ENCODE peak calls at places on chromosomes 16 and 17, in four cellular contexts. H, Q, S and M are unnamed samples.

GRCh38 chr17:14165672-14166071 is 71.0 kb downstream of the CDRT15 start:
- DNase-seq in H (no peak), Q (no peak), S (no peak), M (peak)

GRCh38 chr16:54460254-54460860 is 173.8 kb upstream of the IRX3 start:
- DNase-seq in H (no peak), Q (no peak), S (no peak), M (no peak)

GRCh38 chr16:47664653-47665325 is 203.7 kb downstream of the PHKB start:
- DNase-seq in H (peak), Q (no peak), S (no peak), M (no peak)

GRCh38 chr16:48914070-48914469 is 304.1 kb upstream of the N4BP1 start:
- DNase-seq in H (no peak), Q (peak), S (no peak), M (no peak)

GRCh38 chr16:48950184-48950583 is 331.5 kb downstream of the CBLN1 start:
- DNase-seq in H (peak), Q (no peak), S (no peak), M (no peak)

GRCh38 chr17:62996221-62996620 is 30.2 kb downstream of the TANC2 start:
- DNase-seq in H (no peak), Q (no peak), S (no peak), M (no peak)

GRCh38 chr17:79322216-79323123 is 247.8 kb downstream of the ENGASE start:
- DNase-seq in H (no peak), Q (no peak), S (no peak), M (no peak)

GRCh38 chr16:29774730-29775129 is 3.3 kb upstream of the ZG16 start:
- DNase-seq in H (no peak), Q (no peak), S (no peak), M (no peak)

DNA sequence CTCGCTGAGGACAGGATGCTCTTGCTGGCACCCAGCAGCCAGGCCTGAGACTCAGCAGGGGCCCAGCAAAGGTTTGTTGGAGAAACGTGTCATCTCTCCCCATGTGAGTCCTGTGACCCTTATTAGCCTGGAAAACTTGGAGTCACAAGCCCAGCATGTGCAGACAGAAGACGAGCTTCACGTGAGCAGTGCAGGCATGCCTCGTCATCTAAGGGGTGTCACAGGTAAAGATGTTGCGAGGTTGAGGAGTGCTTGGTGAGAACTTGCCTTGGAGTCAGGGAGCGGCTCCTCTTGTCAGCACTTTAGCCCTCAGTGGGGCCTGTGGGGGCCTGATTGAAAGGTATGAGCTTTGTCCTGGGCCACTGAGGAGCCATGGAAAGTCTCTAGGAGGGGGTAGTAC is 2.1 kb upstream of the CTRL start:
- DNase-seq in H (no peak), Q (no peak), S (no peak), M (no peak)
- H3K14ac ChIP-seq in H (no peak), Q (no peak), S (no peak), M (no peak)

GRCh38 chr16:873889-874288 is 73.4 kb upstream of the GNG13 start:
- DNase-seq in H (no peak), Q (no peak), S (no peak), M (no peak)

GRCh38 chr16:876041-876335 is 75.5 kb upstream of the GNG13 start:
- DNase-seq in H (no peak), Q (no peak), S (no peak), M (no peak)

GRCh38 chr16:876523-877241 is 76.1 kb upstream of the GNG13 start:
- DNase-seq in H (no peak), Q (no peak), S (no peak), M (no peak)

GRCh38 chr16:874366-875181 is 74.0 kb upstream of the GNG13 start:
- DNase-seq in H (no peak), Q (no peak), S (no peak), M (no peak)

GRCh38 chr16:875182-876040 is 74.9 kb upstream of the GNG13 start:
- DNase-seq in H (no peak), Q (no peak), S (no peak), M (no peak)
- H3K14ac ChIP-seq in H (no peak), Q (no peak), S (no peak), M (no peak)

GRCh38 chr16:88749358-88749757 is 35.7 kb downstream of the PIEZO1 start:
- DNase-seq in H (no peak), Q (no peak), S (no peak), M (no peak)
- H3K14ac ChIP-seq in H (no peak), Q (no peak), S (no peak), M (no peak)

DNA sequence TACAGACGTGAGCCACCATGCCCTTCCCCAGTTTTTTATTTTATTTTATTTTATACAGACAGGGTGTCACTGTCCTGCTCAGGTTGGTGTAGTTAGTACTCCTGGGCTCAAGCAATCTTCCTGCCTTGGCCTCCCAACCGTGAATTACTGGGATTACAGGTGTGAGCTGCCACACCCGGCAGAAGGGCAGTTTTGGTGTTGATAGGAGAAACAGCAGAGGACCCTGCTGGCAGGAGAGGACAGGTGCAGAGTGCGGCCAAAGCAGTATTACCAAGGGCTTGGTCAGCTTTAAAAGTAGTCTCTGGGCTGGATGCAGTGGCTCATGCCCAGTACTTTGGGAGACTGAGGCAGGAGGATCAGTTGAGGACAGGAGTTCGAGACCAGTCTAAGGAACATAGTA is 22.9 kb downstream of the FOXK2 start:
- DNase-seq in H (no peak), Q (no peak), S (no peak), M (no peak)
- H3K14ac ChIP-seq in H (no peak), Q (no peak), S (no peak), M (no peak)

GRCh38 chr17:43900858-43901754 is 6.2 kb downstream of the MPP2 start:
- DNase-seq in H (no peak), Q (peak), S (no peak), M (no peak)
- H3K14ac ChIP-seq in H (no peak), Q (no peak), S (no peak), M (no peak)

DNA sequence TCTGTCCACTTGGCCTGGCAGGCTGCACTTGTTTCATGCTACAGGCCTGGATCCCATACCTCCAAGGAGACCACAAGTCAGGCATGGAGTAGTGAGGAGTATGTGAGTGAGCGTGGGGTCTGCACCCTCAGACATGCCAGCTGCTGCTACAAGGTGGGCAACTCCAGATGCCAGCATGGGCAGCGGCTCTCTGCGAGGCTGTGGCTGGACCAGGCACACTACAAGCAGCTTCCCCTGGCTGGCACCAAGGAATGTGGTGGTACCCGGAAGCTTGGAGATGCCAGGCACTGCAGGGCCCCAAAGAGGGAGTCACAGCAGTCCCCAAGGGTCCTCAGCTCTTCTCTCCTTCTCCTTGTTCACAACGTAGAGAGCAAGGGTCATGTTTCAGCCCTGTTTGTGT is 16.1 kb upstream of the DNAH9 start:
- DNase-seq in H (no peak), Q (peak), S (no peak), M (no peak)
- H3K14ac ChIP-seq in H (no peak), Q (no peak), S (no peak), M (no peak)

GRCh38 chr17:8176998-8177731 is 985 bp upstream of the TMEM107 start:
- DNase-seq in H (no peak), Q (no peak), S (no peak), M (no peak)

GRCh38 chr17:8173871-8174322 is 2.3 kb downstream of the TMEM107 start:
- DNase-seq in H (no peak), Q (no peak), S (no peak), M (no peak)

GRCh38 chr17:8173056-8173870 is 2.9 kb downstream of the TMEM107 start:
- DNase-seq in H (peak), Q (peak), S (peak), M (peak)

GRCh38 chr17:8175795-8176196 is 384 bp downstream of the TMEM107 start:
- DNase-seq in H (no peak), Q (no peak), S (no peak), M (no peak)

GRCh38 chr17:8176197-8176940 is at the start of gene TMEM107:
- DNase-seq in H (peak), Q (peak), S (peak), M (peak)
- H3K14ac ChIP-seq in H (peak), Q (peak), S (peak), M (peak)

DNA sequence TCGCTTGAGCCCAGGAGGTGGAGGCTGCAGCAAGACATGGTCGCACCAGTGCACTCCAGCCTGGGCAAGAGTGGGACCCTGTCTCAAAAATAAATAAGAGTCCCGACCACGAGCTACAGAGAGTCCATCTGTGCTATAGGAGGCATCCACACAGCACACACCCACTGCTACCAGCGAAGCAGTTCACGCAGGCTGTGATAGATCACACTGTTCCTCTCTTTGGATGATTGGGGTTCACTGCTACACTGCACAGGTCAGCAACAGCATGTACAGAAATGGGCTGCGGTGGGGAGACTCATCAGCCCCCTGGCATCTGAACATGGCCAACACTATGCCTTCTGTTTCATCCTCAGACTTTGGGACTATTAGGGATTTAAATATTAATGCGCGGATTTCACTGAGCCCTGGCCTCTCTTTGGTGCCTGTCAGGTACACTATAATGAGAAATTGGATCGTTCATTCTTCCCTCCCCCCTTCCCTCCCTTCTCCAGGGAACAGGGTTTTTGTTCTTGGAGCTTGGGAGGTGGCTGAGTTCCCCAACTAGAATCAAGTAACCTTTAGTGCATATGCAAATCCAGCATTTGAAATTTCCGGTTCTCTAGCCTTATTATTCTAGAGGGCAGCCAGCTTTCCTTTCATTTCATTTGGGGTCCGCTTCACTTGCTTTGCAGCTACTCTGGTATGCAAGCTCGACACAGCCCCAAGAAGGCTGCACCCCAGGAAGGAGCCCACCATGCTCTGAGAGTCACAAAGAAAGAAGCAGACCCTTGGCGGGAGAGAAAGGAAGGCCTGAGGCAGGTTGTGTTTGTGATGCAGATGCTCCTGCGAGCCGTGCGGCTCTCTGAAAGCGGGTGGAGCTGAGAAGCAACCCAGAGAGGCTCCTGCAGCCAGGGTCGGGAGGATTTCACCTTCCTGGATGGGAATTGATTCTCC is 34.1 kb downstream of the PMM2 start:
- DNase-seq in H (no peak), Q (peak), S (no peak), M (no peak)
- H3K14ac ChIP-seq in H (no peak), Q (peak), S (no peak), M (no peak)

GRCh38 chr17:50359005-50359699 is 13.2 kb downstream of the XYLT2 start:
- DNase-seq in H (no peak), Q (no peak), S (no peak), M (no peak)
- H3K14ac ChIP-seq in H (no peak), Q (no peak), S (no peak), M (no peak)

GRCh38 chr17:41797377-41797776 is 10.9 kb upstream of the JUP start:
- DNase-seq in H (no peak), Q (no peak), S (no peak), M (no peak)

GRCh38 chr17:41800601-41801373 is 11.0 kb downstream of the P3H4 start:
- DNase-seq in H (no peak), Q (peak), S (peak), M (peak)

GRCh38 chr17:41801374-41802062 is 10.2 kb downstream of the P3H4 start:
- DNase-seq in H (peak), Q (peak), S (peak), M (peak)

GRCh38 chr17:41796066-41796895 is 9.8 kb upstream of the JUP start:
- DNase-seq in H (no peak), Q (no peak), S (no peak), M (peak)

DNA sequence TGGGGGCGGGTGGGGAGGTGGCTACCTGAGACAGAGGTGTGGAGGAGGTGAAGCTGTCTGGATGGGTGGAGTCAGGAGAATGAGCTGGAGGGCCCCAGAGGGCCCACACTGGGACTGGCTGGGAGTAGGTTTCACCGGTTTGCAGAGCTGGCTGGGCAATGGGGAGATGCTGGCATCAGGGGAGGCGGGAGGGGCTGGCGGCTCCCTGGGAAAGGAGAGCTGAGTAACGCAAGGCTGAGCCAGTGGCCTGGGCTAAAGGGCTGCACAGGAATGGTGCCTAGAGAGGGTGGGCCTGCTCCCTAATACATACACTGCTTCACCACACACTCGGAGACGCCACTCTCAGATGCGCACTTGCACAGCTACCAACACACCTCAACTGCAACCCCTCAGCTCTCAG is 12.4 kb downstream of the P3H4 start:
- DNase-seq in H (no peak), Q (peak), S (no peak), M (peak)
- H3K14ac ChIP-seq in H (no peak), Q (no peak), S (peak), M (no peak)